ENCODE peak calls at places on chromosomes 7 and 10, in five cellular contexts. A is ovary, V is fibroblast of the aortic adventitia, S is MM.1S, Y is HFFc6. G is an unnamed sample.

GRCh38 chr10:62082729-62083412 is 181.4 kb downstream of the ARID5B start:
- DNase-seq in A (no peak), V (peak), S (no peak), Y (peak), G (no peak)

GRCh38 chr10:47143072-47143471 is 156.9 kb upstream of the GDF10 start:
- DNase-seq in A (no peak), V (no peak), S (no peak), Y (no peak), G (no peak)

GRCh38 chr10:72274730-72275350 is 1.1 kb downstream of the DDIT4 start:
- DNase-seq in A (peak), V (peak), S (peak), Y (peak), G (peak)

GRCh38 chr10:78861456-78862327 is 207.1 kb upstream of the ZMIZ1 start:
- DNase-seq in A (peak), V (peak), S (no peak), Y (no peak), G (no peak)

GRCh38 chr10:11934262-11934661 is 108.3 kb downstream of the UPF2 start:
- DNase-seq in A (no peak), V (peak), S (no peak), Y (no peak), G (no peak)

GRCh38 chr7:86814980-86815379 is 171.3 kb downstream of the GRM3 start:
- DNase-seq in A (no peak), V (peak), S (peak), Y (no peak), G (peak)

GRCh38 chr7:139602143-139602722 is 78.7 kb downstream of the CLEC2L start:
- DNase-seq in A (no peak), V (peak), S (peak), Y (peak), G (peak)

GRCh38 chr10:80421369-80422220 is 13.2 kb downstream of the PRXL2A start:
- DNase-seq in A (no peak), V (no peak), S (no peak), Y (no peak), G (peak)

GRCh38 chr10:68075550-68076004 is 494 bp upstream of the HERC4 start:
- DNase-seq in A (no peak), V (no peak), S (no peak), Y (no peak), G (peak)

GRCh38 chr10:48527691-48528212 is 77.1 kb downstream of the ARHGAP22 start:
- DNase-seq in A (no peak), V (no peak), S (no peak), Y (no peak), G (no peak)

GRCh38 chr7:80883188-80884025 is 35.4 kb downstream of the SEMA3C start:
- DNase-seq in A (no peak), V (peak), S (no peak), Y (peak), G (no peak)

GRCh38 chr10:26931223-26931622 is 70.5 kb upstream of the ABI1 start:
- DNase-seq in A (peak), V (no peak), S (no peak), Y (no peak), G (peak)

GRCh38 chr7:123961731-123962130 is 36.7 kb downstream of the SPAM1 start:
- DNase-seq in A (no peak), V (no peak), S (no peak), Y (no peak), G (no peak)

GRCh38 chr7:85001493-85002345 is 185.1 kb downstream of the SEMA3D start:
- DNase-seq in A (no peak), V (no peak), S (no peak), Y (no peak), G (no peak)

GRCh38 chr7:1693991-1694524 is 24.0 kb downstream of the ELFN1 start:
- DNase-seq in A (no peak), V (peak), S (no peak), Y (peak), G (no peak)

GRCh38 chr7:126079581-126079980 is 1150.0 kb upstream of the POT1 start:
- DNase-seq in A (no peak), V (no peak), S (peak), Y (no peak), G (peak)

GRCh38 chr7:68121655-68122054 is 1125.0 kb downstream of the TYW1 start:
- DNase-seq in A (no peak), V (no peak), S (no peak), Y (no peak), G (no peak)

GRCh38 chr10:111076682-111077661 is at the start of gene ADRA2A:
- DNase-seq in A (peak), V (peak), S (peak), Y (no peak), G (peak)

GRCh38 chr7:80273327-80273726 is 138.7 kb downstream of the GNAI1 start:
- DNase-seq in A (no peak), V (peak), S (no peak), Y (peak), G (no peak)

GRCh38 chr7:51139796-51140195 is 176.8 kb downstream of the COBL start:
- DNase-seq in A (no peak), V (peak), S (no peak), Y (no peak), G (no peak)

GRCh38 chr10:43284341-43284910 is 17.6 kb upstream of the RASGEF1A start:
- DNase-seq in A (no peak), V (no peak), S (peak), Y (no peak), G (peak)

GRCh38 chr7:91789558-91789957 is 90.9 kb downstream of the MTERF1 start:
- DNase-seq in A (no peak), V (no peak), S (no peak), Y (no peak), G (no peak)

GRCh38 chr7:33040803-33041516 is 21.6 kb downstream of the NT5C3A start:
- DNase-seq in A (no peak), V (peak), S (peak), Y (no peak), G (peak)

GRCh38 chr10:125868372-125868975 is 12.6 kb downstream of the DHX32 start:
- DNase-seq in A (no peak), V (peak), S (peak), Y (peak), G (peak)

GRCh38 chr7:27154901-27155815 is 1.3 kb downstream of the HOXA7 start:
- DNase-seq in A (peak), V (no peak), S (no peak), Y (no peak), G (no peak)

GRCh38 chr10:79380125-79380917 is 33.1 kb downstream of the PPIF start:
- DNase-seq in A (peak), V (peak), S (no peak), Y (peak), G (peak)

GRCh38 chr7:139109188-139109982 is at the start of gene ZC3HAV1:
- DNase-seq in A (peak), V (peak), S (peak), Y (peak), G (peak)

GRCh38 chr7:120603366-120603765 is 254.6 kb downstream of the TSPAN12 start:
- DNase-seq in A (no peak), V (no peak), S (no peak), Y (no peak), G (no peak)

GRCh38 chr10:43265799-43266721 is 805 bp downstream of the RASGEF1A start:
- DNase-seq in A (peak), V (no peak), S (no peak), Y (no peak), G (peak)

GRCh38 chr7:150778738-150779301 is 21.3 kb downstream of the TMEM176B start:
- DNase-seq in A (peak), V (peak), S (peak), Y (peak), G (peak)

GRCh38 chr10:76031769-76032441 is 600.5 kb downstream of the LRMDA start:
- DNase-seq in A (no peak), V (no peak), S (no peak), Y (no peak), G (no peak)

GRCh38 chr10:15780353-15781135 is 60.8 kb upstream of the ITGA8 start:
- DNase-seq in A (peak), V (peak), S (no peak), Y (no peak), G (no peak)

GRCh38 chr7:132575336-132575986 is 809 bp downstream of the PLXNA4 start:
- DNase-seq in A (peak), V (peak), S (no peak), Y (peak), G (peak)

GRCh38 chr10:58531084-58531695 is 18.5 kb downstream of the BICC1 start:
- DNase-seq in A (no peak), V (peak), S (peak), Y (peak), G (peak)

GRCh38 chr10:124701435-124701834 is 42.7 kb downstream of the FAM53B start:
- DNase-seq in A (peak), V (peak), S (no peak), Y (no peak), G (no peak)

GRCh38 chr10:77165445-77166316 is 471.9 kb downstream of the KCNMA1 start:
- DNase-seq in A (no peak), V (peak), S (peak), Y (peak), G (peak)

DNA sequence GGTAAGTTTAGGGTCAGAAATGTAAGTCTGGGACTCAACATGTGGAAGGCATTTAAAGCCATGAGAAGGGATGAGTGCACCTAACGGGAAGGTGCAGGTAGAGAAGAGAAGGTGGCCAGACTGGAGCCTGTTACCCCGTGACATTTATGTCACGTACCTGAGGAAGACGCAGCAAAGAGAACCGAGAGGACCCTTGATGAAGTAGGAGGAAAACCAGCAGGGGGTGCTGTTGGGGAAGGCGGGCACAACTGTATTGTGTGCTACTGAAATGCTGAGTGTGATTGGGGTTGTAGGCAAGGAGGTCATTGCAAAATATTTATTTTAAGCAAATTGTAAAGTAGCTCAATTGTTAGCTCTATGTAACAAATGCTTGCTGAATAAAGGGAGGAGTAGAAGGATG is 338.2 kb upstream of the PRKCQ start:
- DNase-seq in A (peak), V (no peak), S (peak), Y (no peak), G (no peak)
- TF ChIP-seq CTCF in A (no peak), V (peak), S (peak), Y (peak), G (peak)

GRCh38 chr7:159271795-159272194 is 127.1 kb upstream of the VIPR2 start:
- DNase-seq in A (no peak), V (no peak), S (no peak), Y (no peak), G (no peak)
- TF ChIP-seq CTCF in A (no peak), V (no peak), S (no peak), Y (no peak), G (no peak)

GRCh38 chr7:618539-619355 is 99.1 kb upstream of the PDGFA start:
- DNase-seq in A (no peak), V (no peak), S (no peak), Y (no peak), G (peak)
- TF ChIP-seq CTCF in A (no peak), V (no peak), S (no peak), Y (no peak), G (no peak)

GRCh38 chr10:123034332-123034731 is 25.5 kb downstream of the ACADSB start:
- DNase-seq in A (no peak), V (no peak), S (no peak), Y (no peak), G (no peak)
- TF ChIP-seq CTCF in A (no peak), V (no peak), S (no peak), Y (no peak), G (no peak)

DNA sequence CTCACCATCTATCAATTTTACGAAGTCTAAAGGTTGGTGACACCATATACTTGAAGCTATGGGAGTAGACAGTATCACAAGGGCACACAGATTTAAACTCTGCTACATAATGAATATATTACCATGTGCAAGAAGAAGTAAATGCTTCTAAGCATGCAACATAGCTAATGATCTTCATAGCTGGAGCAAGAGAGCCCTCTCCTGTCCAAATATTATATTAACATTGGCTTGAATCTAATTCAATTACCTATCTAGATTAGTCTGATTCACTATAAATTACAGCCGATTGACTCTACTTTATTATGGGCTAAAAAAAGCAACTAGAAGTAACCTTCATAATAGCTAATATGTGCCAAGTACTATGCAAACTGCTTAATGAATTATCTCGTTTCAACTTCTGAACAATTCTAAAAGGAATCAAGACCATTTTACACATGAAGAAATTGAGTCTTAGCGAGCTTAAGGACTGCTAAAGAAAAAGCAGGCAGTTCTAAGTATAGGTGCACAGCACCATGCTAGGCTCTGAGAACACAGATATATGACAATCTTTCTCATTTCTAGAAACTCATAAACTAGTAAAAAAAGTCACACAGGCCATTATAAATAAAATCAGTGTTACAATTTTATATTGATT is 21.9 kb downstream of the FRA10AC1 start:
- DNase-seq in A (no peak), V (peak), S (no peak), Y (peak), G (no peak)
- TF ChIP-seq CTCF in A (no peak), V (peak), S (peak), Y (peak), G (peak)

G was measured in GM13977.